ENCODE peak calls at places on chromosomes 4 and X, in eight cellular contexts. M is nephron progenitor cell; H is left lobe of liver; W is stimulated activated CD4-positive, alpha-beta T cell treated with anti-CD3 and anti-CD28 coated beads, Interleukin-2, amount 100 ng/mL, for 48 hours; T is stromal cell of bone marrow; F is A172; B is PC-9; V is AG04450. P is an unnamed sample.

GRCh38 chr4:142719854-142720541 is 126.1 kb downstream of the INPP4B start:
- DNase-seq in W (no peak), T (no peak), V (no peak), M (no peak), H (no peak), B (no peak), F (peak), P (no peak)

GRCh38 chrX:39065051-39065871 is 264.0 kb downstream of the MID1IP1 start:
- DNase-seq in T (no peak), H (no peak), B (no peak), F (no peak), W (no peak), V (no peak), M (no peak), P (peak)

GRCh38 chrX:37350034-37350365 is 836 bp downstream of the PRRG1 start:
- DNase-seq in B (no peak), T (no peak), V (no peak), F (peak), H (peak), M (no peak), W (no peak), P (peak)

GRCh38 chrX:118207831-118208453 is 91.3 kb upstream of the KLHL13 start:
- DNase-seq in F (no peak), M (no peak), H (no peak), T (no peak), B (no peak), V (no peak), W (no peak), P (no peak)

GRCh38 chrX:129600981-129601424 is 53.8 kb downstream of the APLN start:
- DNase-seq in M (peak), B (no peak), T (no peak), V (no peak), H (no peak), F (no peak), W (no peak), P (peak)

GRCh38 chrX:73268463-73268862 is 53.8 kb upstream of the NAP1L2 start:
- DNase-seq in W (no peak), V (no peak), M (no peak), F (no peak), T (no peak), H (no peak), B (no peak), P (no peak)

GRCh38 chrX:115234220-115234557 is 293 bp upstream of the LRCH2 start:
- DNase-seq in F (no peak), B (no peak), T (no peak), W (no peak), H (no peak), M (no peak), V (no peak), P (no peak)

GRCh38 chrX:40496728-40497127 is 84.0 kb upstream of the ATP6AP2 start:
- DNase-seq in F (no peak), B (no peak), V (peak), M (no peak), H (no peak), T (no peak), W (no peak), P (peak)

GRCh38 chr4:7103599-7104365 is 35.9 kb upstream of the GRPEL1 start:
- DNase-seq in B (no peak), M (peak), V (no peak), F (no peak), H (peak), W (no peak), T (no peak), P (no peak)

GRCh38 chrX:119698835-119699234 is 5.9 kb upstream of the SEPTIN6 start:
- DNase-seq in F (peak), V (no peak), H (no peak), W (no peak), T (peak), B (peak), M (peak), P (peak)

GRCh38 chr4:85092536-85092935 is 126.0 kb upstream of the WDFY3 start:
- DNase-seq in B (no peak), H (no peak), T (no peak), V (no peak), W (no peak), M (no peak), F (no peak), P (no peak)

GRCh38 chr4:15470149-15470520 is 453 bp downstream of the CC2D2A start:
- DNase-seq in F (no peak), B (no peak), M (no peak), T (no peak), W (no peak), V (no peak), H (no peak), P (no peak)

GRCh38 chr4:6914448-6914847 is 4.8 kb downstream of the TBC1D14 start:
- DNase-seq in W (no peak), V (no peak), F (no peak), H (no peak), M (no peak), B (no peak), T (no peak), P (no peak)

GRCh38 chr4:20248155-20248558 is 3.5 kb upstream of the SLIT2 start:
- DNase-seq in F (peak), H (no peak), V (peak), M (peak), W (no peak), B (peak), T (peak), P (peak)

GRCh38 chr4:109588176-109588575 is 28.1 kb downstream of the MCUB start:
- DNase-seq in M (no peak), W (peak), V (no peak), F (no peak), T (no peak), B (no peak), H (no peak), P (no peak)

GRCh38 chr4:81806485-81806884 is 334.8 kb upstream of the RASGEF1B start:
- DNase-seq in W (no peak), B (no peak), F (no peak), V (no peak), H (no peak), T (no peak), M (no peak), P (no peak)

GRCh38 chr4:173413043-173413442 is 14.1 kb upstream of the SCRG1 start:
- DNase-seq in W (no peak), B (no peak), T (no peak), V (no peak), M (no peak), H (no peak), F (no peak), P (no peak)

GRCh38 chr4:90419124-90419711 is 292.0 kb downstream of the CCSER1 start:
- DNase-seq in V (no peak), H (no peak), B (no peak), T (no peak), F (peak), M (no peak), W (no peak), P (peak)

GRCh38 chr4:24768604-24769003 is 26.8 kb upstream of the SOD3 start:
- DNase-seq in H (no peak), T (no peak), M (no peak), F (no peak), B (no peak), V (no peak), W (no peak), P (no peak)

GRCh38 chrX:7076245-7076661 is 71.3 kb upstream of the STS start:
- DNase-seq in M (no peak), V (no peak), W (no peak), T (no peak), B (no peak), H (peak), F (no peak), P (no peak)

GRCh38 chrX:15913161-15913560 is 58.5 kb upstream of the AP1S2 start:
- DNase-seq in H (no peak), T (no peak), B (no peak), M (no peak), V (no peak), W (no peak), F (no peak), P (no peak)

GRCh38 chr4:165803005-165803404 is 70.0 kb upstream of the TLL1 start:
- DNase-seq in M (no peak), T (no peak), B (no peak), W (no peak), V (no peak), F (no peak), H (no peak), P (no peak)

GRCh38 chr4:5435201-5435600 is 273.2 kb downstream of the EVC2 start:
- DNase-seq in F (no peak), B (no peak), W (no peak), H (no peak), T (no peak), V (no peak), M (no peak), P (no peak)

GRCh38 chr4:48071171-48071570 is 54.6 kb downstream of the NIPAL1 start:
- DNase-seq in F (peak), B (no peak), T (no peak), W (no peak), M (no peak), V (no peak), H (no peak), P (no peak)

GRCh38 chrX:148914783-148915182 is 414.4 kb downstream of the AFF2 start:
- DNase-seq in M (no peak), F (no peak), T (no peak), H (no peak), B (no peak), V (no peak), W (no peak), P (no peak)

GRCh38 chr4:124121511-124121934 is 591.0 kb downstream of the ANKRD50 start:
- DNase-seq in T (peak), F (no peak), W (no peak), M (no peak), B (peak), H (no peak), V (no peak), P (no peak)

GRCh38 chr4:110625593-110626292 is 2.9 kb upstream of the PITX2 start:
- DNase-seq in V (no peak), B (no peak), T (no peak), W (no peak), H (no peak), M (no peak), F (no peak), P (no peak)

GRCh38 chr4:138614462-138615142 is 372.5 kb upstream of the SLC7A11 start:
- DNase-seq in H (no peak), F (no peak), V (no peak), T (no peak), M (no peak), B (no peak), W (no peak), P (no peak)

GRCh38 chrX:155134255-155134654 is 62.9 kb downstream of the BRCC3 start:
- DNase-seq in W (no peak), V (no peak), H (no peak), B (no peak), F (no peak), M (no peak), T (no peak), P (no peak)

GRCh38 chr4:120156115-120156718 is 89.6 kb upstream of the MAD2L1 start:
- DNase-seq in M (peak), H (no peak), W (peak), T (peak), B (peak), F (peak), V (peak), P (peak)

GRCh38 chrX:77785400-77785745 is 643 bp downstream of the ATRX start:
- DNase-seq in W (no peak), M (peak), H (no peak), V (no peak), F (no peak), B (no peak), T (no peak), P (peak)

GRCh38 chrX:9019151-9019550 is 14.8 kb downstream of the FAM9B start:
- DNase-seq in W (no peak), F (no peak), V (no peak), B (no peak), M (no peak), T (peak), H (no peak), P (no peak)

GRCh38 chr4:25439913-25440477 is 62.9 kb downstream of the ANAPC4 start:
- DNase-seq in F (peak), B (peak), V (peak), H (peak), M (peak), T (peak), W (peak), P (peak)